ENCODE peak calls at places on chromosome X, in nine cellular contexts. S is choroid plexus epithelial cell; C is NCI-H1694 treated with DMSO at 0.1 percent for 48 hours; O is NCI-H2029; E is A549; H is Peyer's patch; U is AG20443; I is NCI-H69; T is naive thymus-derived CD8-positive, alpha-beta T cell. V is an unnamed sample.

GRCh38 chrX:153388722-153389459 is 12.3 kb downstream of the PNMA6E start:
- DNase-seq in T (no peak), I (no peak), S (no peak), O (no peak), U (no peak), E (no peak), C (no peak), H (no peak), V (no peak)

GRCh38 chrX:2967998-2968909 is 38.1 kb upstream of the ARSH start:
- DNase-seq in O (no peak), C (no peak), U (peak), E (no peak), S (peak), T (no peak), H (no peak), I (no peak), V (no peak)

GRCh38 chrX:110915579-110915978 is 120.0 kb upstream of the CHRDL1 start:
- DNase-seq in U (no peak), O (no peak), E (no peak), C (no peak), I (peak), S (no peak), H (no peak), T (no peak), V (no peak)

GRCh38 chrX:131827935-131828334 is 195.2 kb upstream of the STK26 start:
- DNase-seq in H (no peak), U (no peak), I (peak), S (peak), T (peak), C (peak), E (no peak), O (no peak), V (no peak)

GRCh38 chrX:15781964-15782711 is 8.1 kb upstream of the ZRSR2 start:
- DNase-seq in U (no peak), E (no peak), H (no peak), T (no peak), C (no peak), S (no peak), I (no peak), O (no peak), V (no peak)

GRCh38 chrX:109448539-109448938 is 33.3 kb downstream of the GUCY2F start:
- DNase-seq in S (no peak), H (no peak), O (no peak), T (no peak), U (no peak), E (no peak), I (peak), C (no peak), V (no peak)

GRCh38 chrX:1207496-1208025 is 4.9 kb downstream of the CRLF2 start:
- DNase-seq in O (no peak), I (no peak), E (no peak), U (no peak), C (no peak), H (no peak), S (no peak), T (no peak), V (no peak)

GRCh38 chrX:24838624-24839023 is 144.9 kb downstream of the POLA1 start:
- DNase-seq in H (no peak), O (no peak), C (no peak), U (no peak), E (no peak), I (peak), S (peak), T (no peak), V (peak)

GRCh38 chrX:104165894-104166734 is at the start of gene FAM199X:
- DNase-seq in O (peak), T (peak), C (peak), S (peak), I (peak), E (peak), U (peak), H (peak), V (peak)

GRCh38 chrX:9516635-9517034 is 51.8 kb downstream of the TBL1X start:
- DNase-seq in H (no peak), O (no peak), S (no peak), T (no peak), C (no peak), U (no peak), E (no peak), I (no peak), V (no peak)

GRCh38 chrX:38899650-38900049 is 98.4 kb downstream of the MID1IP1 start:
- DNase-seq in U (no peak), H (no peak), E (no peak), I (no peak), S (no peak), O (no peak), T (no peak), C (no peak), V (no peak)

GRCh38 chrX:47628980-47629379 is 750 bp downstream of the CFP start:
- DNase-seq in O (no peak), H (no peak), S (no peak), I (peak), E (no peak), U (no peak), T (no peak), C (no peak), V (peak)

GRCh38 chrX:47169726-47170515 is 23.7 kb upstream of the UBA1 start:
- DNase-seq in E (no peak), O (no peak), C (no peak), I (no peak), S (peak), H (no peak), T (no peak), U (peak), V (no peak)

GRCh38 chrX:153443476-153444332 is 2.2 kb downstream of the TREX2 start:
- DNase-seq in O (no peak), C (no peak), S (no peak), T (no peak), E (no peak), H (no peak), U (peak), I (no peak), V (no peak)

GRCh38 chrX:136353519-136354095 is 52.8 kb downstream of the ADGRG4 start:
- DNase-seq in T (no peak), I (no peak), O (no peak), E (no peak), U (no peak), H (no peak), C (no peak), S (no peak), V (no peak)

GRCh38 chrX:82676386-82676785 is 831.7 kb upstream of the POU3F4 start:
- DNase-seq in H (no peak), U (no peak), T (no peak), S (peak), O (no peak), E (no peak), I (peak), C (no peak), V (no peak)

GRCh38 chrX:115892787-115893671 is 277.5 kb upstream of the AGTR2 start:
- DNase-seq in S (peak), O (peak), T (no peak), C (peak), E (no peak), I (peak), U (no peak), H (peak), V (no peak)

GRCh38 chrX:8988456-8988855 is 45.5 kb downstream of the FAM9B start:
- DNase-seq in S (peak), T (peak), I (no peak), C (no peak), U (peak), O (no peak), E (no peak), H (no peak), V (peak)

GRCh38 chrX:153697924-153698865 is 10.5 kb downstream of the SLC6A8 start:
- DNase-seq in T (no peak), H (no peak), U (no peak), S (no peak), O (no peak), C (no peak), I (no peak), E (no peak), V (no peak)

GRCh38 chrX:10156199-10157031 is at the start of gene CLCN4:
- DNase-seq in T (no peak), E (peak), C (no peak), U (peak), O (no peak), I (peak), S (peak), H (no peak), V (peak)

GRCh38 chrX:150352114-150352513 is 11.0 kb upstream of the MAMLD1 start:
- DNase-seq in T (no peak), E (no peak), S (no peak), C (no peak), U (no peak), I (no peak), H (no peak), O (no peak), V (no peak)

GRCh38 chrX:46814966-46815365 is 21.9 kb upstream of the RP2 start:
- DNase-seq in H (no peak), T (no peak), O (no peak), I (no peak), S (no peak), C (no peak), E (no peak), U (peak), V (no peak)

GRCh38 chrX:116657071-116657470 is 194.3 kb upstream of the CT83 start:
- DNase-seq in S (no peak), H (no peak), C (no peak), U (no peak), I (peak), T (no peak), E (no peak), O (no peak), V (no peak)

GRCh38 chrX:123807825-123808416 is 51.9 kb upstream of the XIAP start:
- DNase-seq in C (no peak), U (no peak), I (peak), H (no peak), T (no peak), E (no peak), S (no peak), O (no peak), V (no peak)

GRCh38 chrX:102768984-102769761 is 48.6 kb downstream of the GPRASP3 start:
- DNase-seq in E (peak), S (peak), C (peak), U (peak), I (peak), H (peak), T (peak), O (peak), V (peak)

GRCh38 chrX:23901065-23901464 is 6.7 kb downstream of the APOO start:
- DNase-seq in S (peak), H (no peak), C (no peak), T (no peak), U (no peak), O (no peak), I (peak), E (peak), V (no peak)

GRCh38 chrX:68114573-68115199 is 318.6 kb downstream of the OPHN1 start:
- DNase-seq in E (no peak), T (no peak), O (no peak), H (no peak), C (peak), S (peak), I (no peak), U (peak), V (no peak)

GRCh38 chrX:103791826-103792458 is 15.3 kb downstream of the PLP1 start:
- DNase-seq in S (peak), I (no peak), U (no peak), H (no peak), C (no peak), T (no peak), E (no peak), O (no peak), V (no peak)

GRCh38 chrX:130118396-130118795 is 8.1 kb upstream of the ELF4 start:
- DNase-seq in U (peak), I (no peak), O (no peak), T (no peak), H (no peak), S (peak), E (no peak), C (no peak), V (no peak)

GRCh38 chrX:2782171-2782570 is 30.3 kb downstream of the XG start:
- DNase-seq in H (no peak), E (no peak), O (no peak), S (no peak), U (no peak), I (no peak), C (no peak), T (no peak), V (peak)

GRCh38 chrX:30215357-30215843 is at the start of gene MAGEB2:
- DNase-seq in O (no peak), T (no peak), C (no peak), I (no peak), H (no peak), E (no peak), S (no peak), U (no peak), V (no peak)

GRCh38 chrX:109155161-109155560 is 326.7 kb downstream of the GUCY2F start:
- DNase-seq in C (no peak), U (no peak), T (no peak), O (no peak), H (no peak), E (no peak), I (no peak), S (no peak), V (no peak)

V was measured in left kidney.